ENCODE peak calls at places on chromosomes 12 and 14, in seven cellular contexts. One of them, this sample, is unnamed. For H3K27me3, the result is how much of the 10 kb centered on the place peaks cover.

GRCh38 chr14:89851031-89851430 is 103.5 kb downstream of the EFCAB11 start:
- DNase-seq in neuronal stem cell: no peak
- DNase-seq in H9: no peak
- DNase-seq in IMR-90: no peak
- DNase-seq in H1: no peak
- DNase-seq in mesenchymal stem cell: no peak
- DNase-seq in trophoblast cell: no peak
- DNase-seq in this sample: no peak

GRCh38 chr14:77088219-77088618 is 9.8 kb upstream of the CIPC start:
- DNase-seq in neuronal stem cell: no peak
- DNase-seq in H9: peak
- DNase-seq in IMR-90: no peak
- DNase-seq in H1: peak
- DNase-seq in mesenchymal stem cell: no peak
- DNase-seq in trophoblast cell: peak
- DNase-seq in this sample: peak

GRCh38 chr12:89038831-89039509 is 313.3 kb downstream of the DUSP6 start:
- DNase-seq in neuronal stem cell: no peak
- DNase-seq in H9: no peak
- DNase-seq in IMR-90: no peak
- DNase-seq in H1: no peak
- DNase-seq in mesenchymal stem cell: no peak
- DNase-seq in trophoblast cell: peak
- DNase-seq in this sample: no peak

GRCh38 chr14:101219896-101220703 is 316.6 kb upstream of the RTL1 start:
- DNase-seq in neuronal stem cell: no peak
- DNase-seq in H9: no peak
- DNase-seq in IMR-90: no peak
- DNase-seq in H1: peak
- DNase-seq in mesenchymal stem cell: no peak
- DNase-seq in trophoblast cell: peak
- DNase-seq in this sample: no peak

GRCh38 chr12:31849090-31849687 is 110.0 kb upstream of the RESF1 start:
- DNase-seq in neuronal stem cell: peak
- DNase-seq in H9: no peak
- DNase-seq in IMR-90: peak
- DNase-seq in H1: no peak
- DNase-seq in mesenchymal stem cell: peak
- DNase-seq in trophoblast cell: no peak
- DNase-seq in this sample: peak

GRCh38 chr14:91142214-91142668 is 28.4 kb downstream of the DGLUCY start:
- DNase-seq in neuronal stem cell: no peak
- DNase-seq in H9: no peak
- DNase-seq in IMR-90: no peak
- DNase-seq in H1: no peak
- DNase-seq in mesenchymal stem cell: no peak
- DNase-seq in trophoblast cell: no peak
- DNase-seq in this sample: no peak

GRCh38 chr12:71014180-71014785 is 93.7 kb upstream of the PTPRR start:
- DNase-seq in neuronal stem cell: peak
- DNase-seq in H9: no peak
- DNase-seq in IMR-90: peak
- DNase-seq in H1: no peak
- DNase-seq in mesenchymal stem cell: peak
- DNase-seq in trophoblast cell: no peak
- DNase-seq in this sample: peak

GRCh38 chr14:56294125-56294524 is 175.9 kb downstream of the PELI2 start:
- DNase-seq in neuronal stem cell: no peak
- DNase-seq in H9: no peak
- DNase-seq in IMR-90: no peak
- DNase-seq in H1: peak
- DNase-seq in mesenchymal stem cell: no peak
- DNase-seq in trophoblast cell: no peak
- DNase-seq in this sample: peak

GRCh38 chr12:124159655-124160054 is 135.2 kb upstream of the RFLNA start:
- DNase-seq in neuronal stem cell: no peak
- DNase-seq in H9: no peak
- DNase-seq in IMR-90: no peak
- DNase-seq in H1: no peak
- DNase-seq in mesenchymal stem cell: no peak
- DNase-seq in trophoblast cell: no peak
- DNase-seq in this sample: no peak

GRCh38 chr14:76729953-76730505 is 31.2 kb upstream of the VASH1 start:
- DNase-seq in neuronal stem cell: no peak
- DNase-seq in H9: no peak
- DNase-seq in IMR-90: no peak
- DNase-seq in H1: no peak
- DNase-seq in mesenchymal stem cell: no peak
- DNase-seq in trophoblast cell: no peak
- DNase-seq in this sample: no peak

GRCh38 chr14:106694638-106695393 is 1168.4 kb downstream of the TMEM121 start:
- DNase-seq in neuronal stem cell: no peak
- DNase-seq in H9: no peak
- DNase-seq in IMR-90: no peak
- DNase-seq in H1: no peak
- DNase-seq in mesenchymal stem cell: no peak
- DNase-seq in trophoblast cell: no peak
- DNase-seq in this sample: no peak

GRCh38 chr12:100484178-100484886 is 10.7 kb downstream of the NR1H4 start:
- DNase-seq in neuronal stem cell: no peak
- DNase-seq in H9: no peak
- DNase-seq in IMR-90: peak
- DNase-seq in H1: no peak
- DNase-seq in mesenchymal stem cell: no peak
- DNase-seq in trophoblast cell: no peak
- DNase-seq in this sample: no peak

GRCh38 chr12:46770501-46771183 is 55.2 kb downstream of the SLC38A4 start:
- DNase-seq in neuronal stem cell: peak
- DNase-seq in H9: no peak
- DNase-seq in IMR-90: peak
- DNase-seq in H1: no peak
- DNase-seq in mesenchymal stem cell: peak
- DNase-seq in trophoblast cell: peak
- DNase-seq in this sample: peak
- H3K4me2 ChIP-seq in neuronal stem cell: no peak
- H3K4me2 ChIP-seq in H9: no peak
- H3K4me2 ChIP-seq in IMR-90: peak
- H3K4me2 ChIP-seq in H1: no peak
- H3K4me2 ChIP-seq in mesenchymal stem cell: peak
- H3K4me2 ChIP-seq in trophoblast cell: no peak
- H3K4me2 ChIP-seq in this sample: no peak

DNA sequence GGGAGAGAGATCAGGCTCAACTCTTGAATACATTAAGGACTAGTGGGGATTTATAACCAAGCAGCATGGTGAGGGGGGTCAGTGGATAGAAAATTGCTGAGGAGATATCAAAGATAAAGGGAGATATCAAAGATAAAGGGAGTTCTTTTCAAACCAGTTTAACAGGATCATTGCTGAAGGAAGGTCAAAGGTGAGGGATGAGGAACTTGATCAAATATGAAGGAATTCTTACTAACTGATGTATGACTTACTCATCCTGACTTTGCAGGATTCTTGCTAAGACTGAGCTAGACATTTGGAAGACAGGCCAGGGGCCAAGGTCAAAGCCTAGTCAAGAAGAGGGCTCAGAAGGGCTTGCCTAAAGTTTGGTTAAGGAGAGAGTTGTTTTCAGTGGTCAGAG is 4.8 kb downstream of the ABHD4 start:
- DNase-seq in neuronal stem cell: no peak
- DNase-seq in H9: no peak
- DNase-seq in IMR-90: peak
- DNase-seq in H1: no peak
- DNase-seq in mesenchymal stem cell: no peak
- DNase-seq in trophoblast cell: no peak
- DNase-seq in this sample: no peak
- H3K18ac ChIP-seq in neuronal stem cell: no peak
- H3K18ac ChIP-seq in H9: no peak
- H3K18ac ChIP-seq in IMR-90: no peak
- H3K18ac ChIP-seq in H1: no peak
- H3K18ac ChIP-seq in mesenchymal stem cell: no peak
- H3K18ac ChIP-seq in trophoblast cell: no peak
- H3K18ac ChIP-seq in this sample: no peak

DNA sequence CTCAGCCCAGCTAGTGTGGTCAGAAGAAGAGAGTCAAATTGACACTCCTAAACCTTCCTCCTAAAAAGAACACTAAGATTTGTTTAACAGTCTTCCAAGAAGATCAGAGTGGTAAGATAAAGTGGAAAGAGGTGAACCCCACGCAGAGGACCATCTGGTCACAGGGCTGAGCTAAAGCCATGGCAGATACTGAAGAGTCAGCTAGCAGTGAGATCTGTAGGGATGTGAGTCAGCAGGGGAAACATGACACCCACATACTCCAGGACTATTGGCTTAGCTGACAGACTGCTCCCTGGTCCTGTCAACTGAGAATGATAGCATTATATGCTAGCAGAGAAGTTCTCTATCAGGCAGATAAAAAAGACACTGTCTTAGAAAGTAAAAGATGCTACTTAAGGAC is 269.4 kb upstream of the ALG10 start:
- DNase-seq in neuronal stem cell: no peak
- DNase-seq in H9: no peak
- DNase-seq in IMR-90: no peak
- DNase-seq in H1: no peak
- DNase-seq in mesenchymal stem cell: no peak
- DNase-seq in trophoblast cell: no peak
- DNase-seq in this sample: peak
- H3K27me3 ChIP-seq in neuronal stem cell: under half
- H3K27me3 ChIP-seq in H9: under half
- H3K27me3 ChIP-seq in IMR-90: under half
- H3K27me3 ChIP-seq in H1: under half
- H3K27me3 ChIP-seq in mesenchymal stem cell: under half
- H3K27me3 ChIP-seq in trophoblast cell: under half
- H3K27me3 ChIP-seq in this sample: under half

GRCh38 chr12:63790608-63790945 is 10.9 kb downstream of the RXYLT1 start:
- DNase-seq in neuronal stem cell: no peak
- DNase-seq in H9: no peak
- DNase-seq in IMR-90: no peak
- DNase-seq in H1: no peak
- DNase-seq in mesenchymal stem cell: no peak
- DNase-seq in trophoblast cell: peak
- DNase-seq in this sample: no peak

GRCh38 chr12:63782466-63782865 is 2.8 kb downstream of the RXYLT1 start:
- DNase-seq in neuronal stem cell: no peak
- DNase-seq in H9: no peak
- DNase-seq in IMR-90: no peak
- DNase-seq in H1: no peak
- DNase-seq in mesenchymal stem cell: no peak
- DNase-seq in trophoblast cell: no peak
- DNase-seq in this sample: no peak

GRCh38 chr12:63792333-63792732 is 12.6 kb downstream of the RXYLT1 start:
- DNase-seq in neuronal stem cell: no peak
- DNase-seq in H9: no peak
- DNase-seq in IMR-90: no peak
- DNase-seq in H1: no peak
- DNase-seq in mesenchymal stem cell: no peak
- DNase-seq in trophoblast cell: no peak
- DNase-seq in this sample: no peak

DNA sequence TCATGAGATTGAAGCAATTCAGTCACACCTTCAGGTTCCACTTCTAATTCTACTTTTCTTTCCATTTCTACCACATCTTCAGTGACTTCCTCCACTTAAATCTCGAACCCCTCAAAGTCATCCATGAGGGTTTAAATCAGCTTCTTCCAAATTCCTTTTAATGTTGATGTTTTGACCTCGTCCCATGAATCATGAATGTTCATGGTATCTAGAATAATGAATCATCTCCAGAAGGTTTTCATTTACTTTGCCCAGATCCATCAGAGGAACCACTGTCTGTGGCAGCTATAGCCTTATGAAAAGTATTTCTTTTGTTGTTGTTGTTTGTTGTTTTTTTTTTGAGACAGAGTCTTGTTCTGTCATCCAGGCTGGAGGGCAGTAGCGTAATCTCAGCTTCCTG is 7.6 kb downstream of the RXYLT1 start:
- DNase-seq in neuronal stem cell: no peak
- DNase-seq in H9: no peak
- DNase-seq in IMR-90: peak
- DNase-seq in H1: no peak
- DNase-seq in mesenchymal stem cell: no peak
- DNase-seq in trophoblast cell: no peak
- DNase-seq in this sample: no peak
- H3K4me2 ChIP-seq in neuronal stem cell: no peak
- H3K4me2 ChIP-seq in H9: no peak
- H3K4me2 ChIP-seq in IMR-90: no peak
- H3K4me2 ChIP-seq in H1: no peak
- H3K4me2 ChIP-seq in mesenchymal stem cell: no peak
- H3K4me2 ChIP-seq in trophoblast cell: no peak
- H3K4me2 ChIP-seq in this sample: no peak

GRCh38 chr14:99862111-99862510 is 68.9 kb downstream of the EML1 start:
- DNase-seq in neuronal stem cell: no peak
- DNase-seq in H9: no peak
- DNase-seq in IMR-90: peak
- DNase-seq in H1: no peak
- DNase-seq in mesenchymal stem cell: no peak
- DNase-seq in trophoblast cell: no peak
- DNase-seq in this sample: no peak
- H3K18ac ChIP-seq in neuronal stem cell: no peak
- H3K18ac ChIP-seq in H9: no peak
- H3K18ac ChIP-seq in IMR-90: no peak
- H3K18ac ChIP-seq in H1: no peak
- H3K18ac ChIP-seq in mesenchymal stem cell: no peak
- H3K18ac ChIP-seq in trophoblast cell: no peak
- H3K18ac ChIP-seq in this sample: no peak